ENCODE peak calls at places on chromosomes 5 and 9, in seven cellular contexts. S is anterior cingulate cortex, M is NCI-H1930, B is A673, T is left cardiac atrium, A is C1 segment of cervical spinal cord, L is neuronal stem cell. G is an unnamed sample.

GRCh38 chr9:104099630-104100029 is 5.5 kb downstream of the SMC2 start:
- DNase-seq in S (no peak), M (no peak), B (no peak), T (no peak), A (no peak), L (no peak), G (no peak)

GRCh38 chr5:55836191-55836590 is 15.0 kb upstream of the IL31RA start:
- DNase-seq in S (no peak), M (no peak), B (no peak), T (no peak), A (no peak), L (no peak), G (no peak)

GRCh38 chr5:178071108-178071507 is 42.2 kb upstream of the N4BP3 start:
- DNase-seq in S (no peak), M (no peak), B (no peak), T (no peak), A (no peak), L (no peak), G (no peak)

GRCh38 chr9:21316860-21317259 is 11.7 kb upstream of the IFNA5 start:
- DNase-seq in S (no peak), M (no peak), B (no peak), T (no peak), A (no peak), L (no peak), G (peak)

GRCh38 chr5:67154518-67155206 is 41.9 kb downstream of the CD180 start:
- DNase-seq in S (no peak), M (no peak), B (peak), T (no peak), A (no peak), L (no peak), G (no peak)

GRCh38 chr5:113153512-113154097 is 177.0 kb downstream of the DCP2 start:
- DNase-seq in S (no peak), M (no peak), B (no peak), T (no peak), A (no peak), L (no peak), G (no peak)

GRCh38 chr9:135408676-135409254 is 70.8 kb upstream of the PPP1R26 start:
- DNase-seq in S (no peak), M (no peak), B (no peak), T (no peak), A (no peak), L (no peak), G (no peak)

GRCh38 chr5:7078901-7079300 is 317.0 kb upstream of the ADCY2 start:
- DNase-seq in S (no peak), M (peak), B (peak), T (no peak), A (no peak), L (peak), G (peak)

GRCh38 chr5:28576022-28576421 is 1537.6 kb upstream of the CDH9 start:
- DNase-seq in S (no peak), M (no peak), B (peak), T (no peak), A (no peak), L (no peak), G (peak)

GRCh38 chr5:68803881-68804319 is 289.9 kb upstream of the SLC30A5 start:
- DNase-seq in S (no peak), M (no peak), B (peak), T (no peak), A (no peak), L (no peak), G (no peak)

GRCh38 chr5:155147222-155147621 is 133.7 kb downstream of the KIF4B start:
- DNase-seq in S (no peak), M (no peak), B (peak), T (no peak), A (no peak), L (no peak), G (peak)

GRCh38 chr9:131178382-131178781 is 53.0 kb downstream of the NUP214 start:
- DNase-seq in S (peak), M (peak), B (peak), T (peak), A (peak), L (peak), G (peak)

GRCh38 chr5:102738037-102738436 is 17.1 kb upstream of the PAM start:
- DNase-seq in S (no peak), M (no peak), B (no peak), T (no peak), A (no peak), L (no peak), G (no peak)

GRCh38 chr5:140251527-140251973 is 51.4 kb downstream of the PFDN1 start:
- DNase-seq in S (no peak), M (no peak), B (peak), T (peak), A (peak), L (no peak), G (peak)

GRCh38 chr9:127690735-127691134 is 16.1 kb upstream of the CFAP157 start:
- DNase-seq in S (no peak), M (no peak), B (no peak), T (no peak), A (no peak), L (no peak), G (no peak)

GRCh38 chr5:142542906-142543305 is 143.0 kb downstream of the FGF1 start:
- DNase-seq in S (no peak), M (no peak), B (no peak), T (no peak), A (no peak), L (no peak), G (no peak)

GRCh38 chr5:68033961-68034581 is 181.5 kb upstream of the PIK3R1 start:
- DNase-seq in S (no peak), M (no peak), B (peak), T (peak), A (no peak), L (no peak), G (peak)

GRCh38 chr5:73693573-73694061 is 67.6 kb downstream of the ARHGEF28 start:
- DNase-seq in S (no peak), M (no peak), B (peak), T (peak), A (no peak), L (no peak), G (peak)

GRCh38 chr5:101143526-101143925 is 240.4 kb upstream of the ST8SIA4 start:
- DNase-seq in S (no peak), M (no peak), B (no peak), T (no peak), A (no peak), L (no peak), G (no peak)

GRCh38 chr9:38689678-38690077 is 30.3 kb downstream of the FAM240B start:
- DNase-seq in S (peak), M (peak), B (peak), T (no peak), A (peak), L (peak), G (no peak)

GRCh38 chr5:125117556-125117955 is 371.1 kb upstream of the ZNF608 start:
- DNase-seq in S (no peak), M (no peak), B (no peak), T (no peak), A (no peak), L (no peak), G (no peak)

GRCh38 chr5:150558088-150558621 is 50.2 kb downstream of the NDST1 start:
- DNase-seq in S (no peak), M (no peak), B (no peak), T (no peak), A (no peak), L (no peak), G (no peak)

GRCh38 chr5:6435356-6435755 is 13.3 kb upstream of the UBE2QL1 start:
- DNase-seq in S (no peak), M (peak), B (no peak), T (no peak), A (no peak), L (no peak), G (peak)

GRCh38 chr9:116589392-116590354 is 97.4 kb upstream of the TRIM32 start:
- DNase-seq in S (no peak), M (no peak), B (peak), T (no peak), A (no peak), L (no peak), G (peak)

GRCh38 chr9:94086468-94086867 is 2.2 kb downstream of the PTPDC1 start:
- DNase-seq in S (no peak), M (no peak), B (peak), T (no peak), A (no peak), L (no peak), G (peak)

GRCh38 chr9:90802534-90802933 is 915 bp downstream of the SYK start:
- DNase-seq in S (no peak), M (no peak), B (no peak), T (no peak), A (no peak), L (no peak), G (no peak)

GRCh38 chr9:133543772-133544467 is 9.4 kb downstream of the ADAMTSL2 start:
- DNase-seq in S (no peak), M (no peak), B (no peak), T (no peak), A (peak), L (no peak), G (no peak)

GRCh38 chr5:156380846-156381245 is 53.9 kb downstream of the SGCD start:
- DNase-seq in S (no peak), M (no peak), B (no peak), T (no peak), A (no peak), L (no peak), G (peak)

GRCh38 chr9:135053133-135053532 is 34.3 kb upstream of the OLFM1 start:
- DNase-seq in S (no peak), M (no peak), B (no peak), T (no peak), A (no peak), L (no peak), G (no peak)

GRCh38 chr9:131419029-131419614 is 25.2 kb downstream of the PRRC2B start:
- DNase-seq in S (no peak), M (no peak), B (no peak), T (no peak), A (no peak), L (no peak), G (no peak)

GRCh38 chr5:150794927-150795326 is 16.4 kb downstream of the SMIM3 start:
- DNase-seq in S (no peak), M (no peak), B (no peak), T (no peak), A (no peak), L (no peak), G (no peak)

GRCh38 chr5:42749020-42749419 is 7.6 kb upstream of the CCDC152 start:
- DNase-seq in S (no peak), M (no peak), B (no peak), T (no peak), A (no peak), L (no peak), G (no peak)

GRCh38 chr9:113178087-113178486 is 27.3 kb downstream of the SLC31A2 start:
- DNase-seq in S (no peak), M (no peak), B (no peak), T (no peak), A (no peak), L (no peak), G (no peak)

GRCh38 chr9:687994-688393 is 153.5 kb upstream of the DMRT1 start:
- DNase-seq in S (no peak), M (no peak), B (no peak), T (no peak), A (no peak), L (no peak), G (no peak)